ENCODE peak calls at places on chromosomes 12 and 14, in four cellular contexts. P is ovary, Z is cardiac muscle cell, C is transverse colon. E is an unnamed sample. For H3K4me1, the result is how much of the 10 kb centered on the place peaks cover.

GRCh38 chr14:90140956-90141316 is 79.1 kb downstream of the KCNK13 start:
- DNase-seq in P (no peak), Z (peak), C (no peak), E (no peak)

GRCh38 chr12:69527506-69528272 is 57.5 kb downstream of the FRS2 start:
- DNase-seq in P (no peak), Z (peak), C (no peak), E (no peak)

GRCh38 chr14:66508846-66509621 is 1.1 kb downstream of the GPHN start:
- DNase-seq in P (peak), Z (peak), C (peak), E (peak)

GRCh38 chr12:11954181-11954580 is 116.6 kb upstream of the BCL2L14 start:
- DNase-seq in P (no peak), Z (no peak), C (no peak), E (no peak)

GRCh38 chr14:66206554-66206953 is 279.6 kb upstream of the CCDC196 start:
- DNase-seq in P (no peak), Z (no peak), C (no peak), E (no peak)

GRCh38 chr14:93734086-93734822 is 54.0 kb downstream of the PRIMA1 start:
- DNase-seq in P (no peak), Z (no peak), C (no peak), E (no peak)

GRCh38 chr14:66359500-66359899 is 126.7 kb upstream of the CCDC196 start:
- DNase-seq in P (no peak), Z (peak), C (no peak), E (no peak)

GRCh38 chr14:99192823-99193222 is 79.2 kb downstream of the BCL11B start:
- DNase-seq in P (no peak), Z (no peak), C (no peak), E (no peak)

GRCh38 chr12:76432733-76433132 is 84.5 kb upstream of the BBS10 start:
- DNase-seq in P (no peak), Z (no peak), C (no peak), E (no peak)

GRCh38 chr14:105980224-105980623 is 453.8 kb downstream of the TMEM121 start:
- DNase-seq in P (no peak), Z (no peak), C (no peak), E (no peak)

GRCh38 chr12:90514325-90514724 is 440.7 kb downstream of the CCER1 start:
- DNase-seq in P (no peak), Z (peak), C (no peak), E (no peak)

GRCh38 chr12:68565391-68565903 is 45.3 kb upstream of the RAP1B start:
- DNase-seq in P (no peak), Z (peak), C (no peak), E (no peak)

GRCh38 chr12:87975879-87976278 is 53.3 kb downstream of the C12orf50 start:
- DNase-seq in P (no peak), Z (no peak), C (no peak), E (no peak)

GRCh38 chr14:23657959-23658470 is 21.9 kb downstream of the DHRS2 start:
- DNase-seq in P (no peak), Z (no peak), C (no peak), E (no peak)

GRCh38 chr12:106985479-106985878 is 1.5 kb downstream of the MTERF2 start:
- DNase-seq in P (no peak), Z (no peak), C (no peak), E (no peak)

GRCh38 chr12:128971802-128972201 is 118.5 kb downstream of the GLT1D1 start:
- DNase-seq in P (no peak), Z (no peak), C (no peak), E (no peak)

GRCh38 chr14:59679872-59680271 is 103.3 kb upstream of the CCDC175 start:
- DNase-seq in P (no peak), Z (no peak), C (no peak), E (peak)

GRCh38 chr12:99130808-99131538 is 485.9 kb downstream of the APAF1 start:
- DNase-seq in P (no peak), Z (peak), C (no peak), E (no peak)

GRCh38 chr12:97984951-97985350 is 522.3 kb downstream of the RMST start:
- DNase-seq in P (no peak), Z (no peak), C (no peak), E (no peak)

GRCh38 chr12:79652521-79652920 is 38.2 kb downstream of the PAWR start:
- DNase-seq in P (no peak), Z (no peak), C (no peak), E (no peak)

GRCh38 chr12:18753481-18754117 is 15.7 kb downstream of the CAPZA3 start:
- DNase-seq in P (no peak), Z (peak), C (no peak), E (no peak)

GRCh38 chr14:53190938-53191337 is 37.8 kb upstream of the DDHD1 start:
- DNase-seq in P (no peak), Z (peak), C (no peak), E (no peak)

GRCh38 chr12:78388461-78388860 is 476.1 kb upstream of the SYT1 start:
- DNase-seq in P (no peak), Z (no peak), C (no peak), E (no peak)

GRCh38 chr12:78385541-78385940 is 479.0 kb upstream of the SYT1 start:
- DNase-seq in P (no peak), Z (no peak), C (no peak), E (no peak)

GRCh38 chr12:78386871-78387270 is 477.7 kb upstream of the SYT1 start:
- DNase-seq in P (no peak), Z (no peak), C (no peak), E (no peak)

GRCh38 chr12:78384541-78384940 is 480.0 kb upstream of the SYT1 start:
- DNase-seq in P (no peak), Z (no peak), C (no peak), E (no peak)

GRCh38 chr12:78387721-78388120 is 476.9 kb upstream of the SYT1 start:
- DNase-seq in P (no peak), Z (no peak), C (no peak), E (no peak)
- H3K4me1 ChIP-seq in P (under half), Z (under half), C (under half), E (under half)

GRCh38 chr12:31765931-31766330 is 37.1 kb upstream of the AMN1 start:
- DNase-seq in P (no peak), Z (no peak), C (no peak), E (no peak)
- H3K4me1 ChIP-seq in P (under half), Z (under half), C (under half), E (under half)

GRCh38 chr12:55582066-55582465 is 9.8 kb downstream of the OR2AP1 start:
- DNase-seq in P (no peak), Z (no peak), C (no peak), E (no peak)

GRCh38 chr12:55585817-55586216 is 13.5 kb downstream of the OR2AP1 start:
- DNase-seq in P (no peak), Z (no peak), C (no peak), E (no peak)
- H3K4me1 ChIP-seq in P (under half), Z (under half), C (under half), E (under half)

GRCh38 chr14:85414142-85414541 is 115.8 kb upstream of the FLRT2 start:
- DNase-seq in P (no peak), Z (peak), C (no peak), E (no peak)

GRCh38 chr14:85418716-85419115 is 111.2 kb upstream of the FLRT2 start:
- DNase-seq in P (no peak), Z (peak), C (no peak), E (no peak)

GRCh38 chr14:85415015-85415712 is 114.8 kb upstream of the FLRT2 start:
- DNase-seq in P (peak), Z (peak), C (no peak), E (peak)

GRCh38 chr14:85417396-85417795 is 112.5 kb upstream of the FLRT2 start:
- DNase-seq in P (no peak), Z (no peak), C (no peak), E (no peak)

DNA sequence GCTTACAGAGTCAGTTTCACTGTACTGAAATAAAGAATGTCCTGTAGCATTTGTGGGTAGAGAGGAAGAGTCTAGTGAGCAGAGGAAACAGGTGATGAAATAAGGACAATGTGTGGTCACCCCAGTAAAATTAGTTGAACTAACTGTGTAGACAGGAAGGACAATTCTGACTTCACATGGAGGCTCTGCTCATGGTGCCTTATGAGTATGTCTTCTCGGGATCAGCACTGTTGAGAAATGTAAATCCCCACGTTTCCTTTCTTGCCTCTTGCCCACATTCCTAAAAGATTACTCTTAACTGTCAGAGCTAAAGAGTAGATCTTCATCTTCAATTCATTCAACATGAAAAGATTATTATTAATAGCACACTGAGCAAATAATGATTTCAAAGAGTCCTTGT is 113.2 kb upstream of the FLRT2 start:
- DNase-seq in P (no peak), Z (peak), C (no peak), E (no peak)
- H3K4me1 ChIP-seq in P (under half), Z (under half), C (under half), E (under half)

GRCh38 chr12:52980096-52980694 is 26.1 kb upstream of the EIF4B start:
- DNase-seq in P (no peak), Z (no peak), C (no peak), E (no peak)
- H3K4me1 ChIP-seq in P (under half), Z (under half), C (under half), E (under half)

GRCh38 chr12:108622425-108622824 is 11.3 kb downstream of the SELPLG start:
- DNase-seq in P (no peak), Z (peak), C (no peak), E (no peak)

GRCh38 chr12:108620236-108620879 is 13.3 kb downstream of the SELPLG start:
- DNase-seq in P (no peak), Z (peak), C (no peak), E (no peak)

GRCh38 chr12:108619369-108620160 is 14.1 kb downstream of the SELPLG start:
- DNase-seq in P (no peak), Z (no peak), C (no peak), E (no peak)

GRCh38 chr12:108622921-108623514 is 10.7 kb downstream of the SELPLG start:
- DNase-seq in P (no peak), Z (no peak), C (no peak), E (no peak)

DNA sequence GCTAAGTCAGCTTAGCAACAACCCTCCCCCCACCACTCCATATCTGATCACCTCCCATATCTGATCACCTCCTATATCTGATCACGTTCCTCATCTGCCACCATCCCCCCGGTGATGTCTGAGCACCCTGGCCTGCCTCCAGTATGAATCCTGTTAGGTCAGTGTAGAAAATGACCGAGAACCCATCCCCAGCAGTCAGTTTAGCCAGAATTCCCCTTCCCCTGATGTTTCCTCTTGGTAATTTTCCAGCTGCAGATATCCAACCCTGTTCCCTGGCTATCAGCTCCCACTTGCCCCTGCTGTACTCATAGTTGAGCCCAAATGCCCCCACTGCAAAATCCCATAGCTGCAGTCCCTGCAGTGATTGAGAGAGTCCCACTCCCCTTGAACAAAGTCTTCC is 12.5 kb downstream of the SELPLG start:
- DNase-seq in P (no peak), Z (no peak), C (no peak), E (no peak)
- H3K4me1 ChIP-seq in P (under half), Z (under half), C (under half), E (under half)

GRCh38 chr14:91328313-91329050 is 84.0 kb upstream of the GPR68 start:
- DNase-seq in P (no peak), Z (no peak), C (no peak), E (no peak)
- H3K4me1 ChIP-seq in P (under half), Z (under half), C (under half), E (under half)

DNA sequence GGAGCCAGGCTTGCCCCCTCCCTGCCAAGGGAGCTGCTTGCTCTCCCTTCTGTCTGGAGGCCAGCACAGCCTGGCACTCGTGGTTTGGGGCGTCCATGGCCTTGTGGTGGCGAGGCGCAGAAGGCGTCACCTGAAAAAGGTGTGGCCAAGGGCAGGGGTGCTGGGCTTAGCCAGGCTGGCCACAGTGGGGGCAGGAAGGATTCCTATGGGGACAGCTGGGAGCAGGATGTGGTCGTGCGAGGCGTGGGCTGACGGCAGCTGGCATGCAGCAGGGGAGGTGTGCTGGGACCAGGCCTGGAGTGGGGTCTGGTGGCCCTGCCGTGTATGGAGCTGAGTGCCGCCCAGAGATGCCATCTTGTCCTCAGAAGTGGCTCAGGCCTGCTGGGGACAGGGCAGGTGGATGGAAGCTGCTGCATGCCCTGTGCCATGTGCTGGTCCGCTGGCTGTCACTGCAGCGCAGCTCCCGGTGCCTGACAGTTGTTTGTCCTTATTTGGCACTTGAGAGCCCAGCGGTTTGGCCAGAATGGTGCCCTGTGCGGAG is 30.0 kb downstream of the SH2B3 start:
- DNase-seq in P (no peak), Z (no peak), C (no peak), E (no peak)
- H3K4me1 ChIP-seq in P (under half), Z (under half), C (half or more), E (under half)

GRCh38 chr12:64058541-64059321 is 163.4 kb downstream of the KICS2 start:
- DNase-seq in P (no peak), Z (no peak), C (no peak), E (no peak)

GRCh38 chr12:64057706-64058105 is 164.4 kb downstream of the KICS2 start:
- DNase-seq in P (no peak), Z (no peak), C (no peak), E (no peak)

GRCh38 chr12:64059685-64060084 is 162.4 kb downstream of the KICS2 start:
- DNase-seq in P (no peak), Z (no peak), C (no peak), E (no peak)

GRCh38 chr12:64054156-64054555 is 167.9 kb downstream of the KICS2 start:
- DNase-seq in P (no peak), Z (no peak), C (no peak), E (no peak)

GRCh38 chr12:64056741-64057140 is 165.4 kb downstream of the KICS2 start:
- DNase-seq in P (no peak), Z (no peak), C (no peak), E (no peak)
- H3K4me1 ChIP-seq in P (under half), Z (under half), C (under half), E (under half)

DNA sequence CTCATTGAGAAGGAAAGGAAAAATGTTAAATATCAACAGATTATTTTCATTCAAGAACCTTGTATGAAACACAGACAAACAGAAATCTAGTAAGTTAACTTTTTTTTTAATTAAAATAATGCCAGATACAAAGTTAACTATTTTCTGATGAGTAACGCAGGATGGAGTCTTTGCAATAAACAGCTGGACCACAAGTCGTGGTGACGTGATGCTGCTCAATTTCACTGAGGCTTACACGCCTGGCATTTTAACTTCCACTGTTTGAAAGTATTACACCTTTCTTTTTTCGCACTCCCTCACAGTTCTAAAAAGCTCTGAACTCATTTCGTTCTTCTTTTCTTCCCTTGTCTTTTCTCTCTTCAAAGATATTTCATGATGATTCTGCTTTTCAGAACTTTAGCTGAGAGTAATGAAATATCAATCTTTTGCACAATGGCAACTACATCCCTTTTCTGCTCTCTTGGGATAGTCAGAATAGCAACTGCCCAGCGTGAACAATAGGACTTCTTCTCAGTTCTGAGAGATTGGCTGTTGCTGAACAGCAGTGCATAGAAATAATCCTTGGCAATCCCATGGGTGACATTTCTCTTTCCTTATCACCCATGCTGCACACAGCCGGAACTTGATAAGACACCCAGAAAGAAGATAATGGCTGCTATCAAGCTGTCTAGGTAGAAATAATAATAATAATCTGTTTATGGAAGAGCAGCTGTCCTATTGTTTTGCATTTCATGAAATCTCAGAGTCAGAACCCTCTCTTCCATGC is 160.5 kb downstream of the BTG1 start:
- DNase-seq in P (no peak), Z (peak), C (no peak), E (no peak)
- H3K4me1 ChIP-seq in P (under half), Z (under half), C (under half), E (half or more)

E was measured in tibial artery.